ENCODE peak calls at places on chromosome 10, in five cellular contexts. L is NT2/D1, X is HepG2, Q is H1, W is GM12878. R is an unnamed sample.

GRCh38 chr10:99958287-99958686 is 51.5 kb downstream of the DNMBP start:
- DNase-seq in Q (no peak), X (no peak), L (no peak), W (no peak), R (no peak)

GRCh38 chr10:5814110-5815107 is 1.2 kb upstream of the GDI2 start:
- DNase-seq in W (no peak), L (peak; percentile 5), X (no peak), Q (no peak), R (no peak)

GRCh38 chr10:127824826-127825225 is 67.9 kb downstream of the CLRN3 start:
- DNase-seq in L (no peak), Q (no peak), W (no peak), X (no peak), R (no peak)

GRCh38 chr10:42973870-42974692 is 102.8 kb upstream of the RET start:
- DNase-seq in W (no peak), Q (no peak), X (no peak), L (no peak), R (no peak)

GRCh38 chr10:115948415-115948814 is 324.6 kb downstream of the GFRA1 start:
- DNase-seq in X (no peak), L (no peak), Q (no peak), W (no peak), R (no peak)

GRCh38 chr10:72044417-72045041 is 43.8 kb downstream of the SPOCK2 start:
- DNase-seq in W (no peak), L (no peak), Q (no peak), X (peak; percentile 61), R (no peak)

GRCh38 chr10:28686835-28687682 is 9.7 kb downstream of the BAMBI start:
- DNase-seq in L (no peak), Q (no peak), X (no peak), W (no peak), R (no peak)

GRCh38 chr10:34343764-34344163 is 471.3 kb downstream of the PARD3 start:
- DNase-seq in L (no peak), W (no peak), Q (no peak), X (no peak), R (no peak)

GRCh38 chr10:44733743-44734488 is 177.2 kb upstream of the TMEM72 start:
- DNase-seq in W (no peak), X (no peak), L (no peak), Q (no peak), R (no peak)

GRCh38 chr10:13206091-13206490 is 28.1 kb downstream of the UCMA start:
- DNase-seq in Q (no peak), X (no peak), L (no peak), W (no peak), R (no peak)

GRCh38 chr10:63256047-63256773 is 123.1 kb downstream of the NRBF2 start:
- DNase-seq in X (no peak), W (no peak), Q (no peak), L (no peak), R (no peak)

GRCh38 chr10:96678725-96679124 is 41.6 kb downstream of the PIK3AP1 start:
- DNase-seq in Q (no peak), W (no peak), L (no peak), X (no peak), R (no peak)

GRCh38 chr10:24114561-24114960 is 94.4 kb upstream of the KIAA1217 start:
- DNase-seq in Q (no peak), W (no peak), X (no peak), L (no peak), R (no peak)

GRCh38 chr10:61262486-61263261 is 190.5 kb downstream of the TMEM26 start:
- DNase-seq in L (no peak), W (no peak), Q (no peak), X (no peak), R (no peak)

GRCh38 chr10:94546616-94547175 is 1.1 kb downstream of the HELLS start:
- DNase-seq in Q (no peak), X (no peak), W (peak; percentile 7), L (no peak), R (no peak)
- TF ChIP-seq SUZ12 in Q (no peak), X (no peak), W (no peak), L (no peak), R (no peak)

DNA sequence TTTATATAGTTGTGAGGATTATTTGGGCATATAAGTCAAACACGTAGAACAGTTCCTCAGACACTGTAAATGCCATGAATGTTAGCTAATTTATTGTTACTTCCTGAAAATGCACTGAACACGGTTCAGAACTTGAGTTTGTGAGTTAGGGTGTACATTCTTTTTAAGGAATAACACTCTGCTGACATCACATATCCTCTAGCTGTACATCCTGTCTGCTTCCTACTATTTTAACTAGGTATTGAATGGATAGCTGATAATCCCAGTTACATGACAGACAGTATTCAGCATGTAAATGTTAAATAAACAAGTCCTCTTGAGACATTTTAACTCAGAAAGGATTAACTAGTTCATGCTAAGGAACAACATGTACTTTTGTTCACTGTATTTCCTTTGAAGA is 16.0 kb downstream of the SAMD8 start:
- DNase-seq in W (no peak), Q (no peak), L (no peak), X (no peak), R (no peak)
- TF ChIP-seq SUZ12 in W (no peak), Q (no peak), L (no peak), X (no peak), R (no peak)

DNA sequence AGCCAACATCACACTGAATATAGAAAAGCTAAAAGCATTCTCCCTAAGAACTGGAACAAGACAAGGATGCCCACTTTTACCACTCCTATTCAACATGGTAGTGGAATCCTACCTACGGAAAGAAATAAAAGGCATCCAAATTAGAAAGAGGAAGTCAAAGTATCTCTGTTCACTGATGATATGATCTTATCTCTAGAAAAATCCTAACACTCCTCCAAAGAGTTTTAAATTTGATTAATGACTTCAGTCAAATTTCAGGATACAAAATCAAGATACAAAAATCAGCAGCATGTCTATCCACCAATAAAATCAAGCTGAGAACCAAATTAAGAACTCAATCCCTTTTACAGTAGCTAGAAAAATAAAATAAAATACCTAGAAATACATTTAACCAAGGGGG is 35.3 kb upstream of the TNKS2 start:
- DNase-seq in W (no peak), L (no peak), X (no peak), Q (no peak), R (no peak)
- TF ChIP-seq SUZ12 in W (no peak), L (no peak), X (no peak), Q (no peak), R (no peak)

GRCh38 chr10:971613-972012 is 16.6 kb upstream of the GTPBP4 start:
- DNase-seq in X (peak; percentile 38), Q (no peak), W (no peak), L (no peak), R (no peak)

GRCh38 chr10:976316-976715 is 11.9 kb upstream of the GTPBP4 start:
- DNase-seq in W (no peak), X (no peak), Q (no peak), L (no peak), R (no peak)

GRCh38 chr10:974785-975074 is 13.5 kb upstream of the GTPBP4 start:
- DNase-seq in Q (no peak), L (no peak), W (no peak), X (no peak), R (no peak)

GRCh38 chr10:972763-973162 is 15.5 kb upstream of the GTPBP4 start:
- DNase-seq in X (no peak), L (no peak), Q (no peak), W (no peak), R (no peak)

DNA sequence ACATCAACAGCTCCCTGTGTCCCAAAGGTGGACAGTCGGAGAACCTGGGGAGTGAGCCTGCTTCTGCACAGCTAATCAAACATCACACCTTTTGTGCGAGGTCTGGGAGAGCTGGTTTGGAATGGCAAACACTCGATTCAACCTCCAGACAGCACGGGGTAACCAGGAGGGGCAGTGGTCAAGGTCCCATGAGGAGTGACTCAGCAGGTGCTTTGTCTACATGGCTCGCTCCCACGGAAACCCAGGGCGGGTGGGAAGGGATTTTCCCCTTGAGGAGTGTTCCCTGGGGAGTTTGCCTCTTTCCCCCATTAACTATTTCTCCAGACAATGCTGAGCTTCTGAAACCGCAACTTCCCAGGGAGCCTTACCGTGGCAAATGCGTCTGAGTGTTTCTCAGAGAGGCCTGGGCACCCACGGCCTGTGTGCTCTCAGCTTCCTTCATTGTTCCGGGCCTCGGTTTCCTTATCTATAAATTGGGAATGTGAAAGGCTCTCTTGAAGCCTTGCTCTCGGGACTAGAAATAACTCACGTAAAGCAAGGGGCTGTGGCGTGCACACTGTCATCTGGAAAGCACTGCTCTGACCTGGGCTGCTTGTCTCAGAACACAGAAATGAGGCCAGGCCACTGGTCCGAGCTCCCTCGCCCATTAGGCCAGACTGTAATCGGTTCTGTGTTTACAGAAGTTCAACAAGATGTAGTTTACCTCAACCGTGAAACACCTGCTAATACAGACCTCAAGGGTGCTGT is 14.0 kb upstream of the GTPBP4 start:
- DNase-seq in Q (no peak), W (peak; percentile 70), L (no peak), X (peak; percentile 81), R (no peak)
- TF ChIP-seq SUZ12 in Q (no peak), W (no peak), L (no peak), X (no peak), R (no peak)